ENCODE peak calls at places on chromosomes 4 and X, in nine cellular contexts. One of them, this sample, is unnamed.

GRCh38 chrX:115068896-115069295 is 51.5 kb upstream of the IL13RA2 start:
- DNase-seq in GM03348: no peak
- DNase-seq in DMS 273 treated with DMSO at 0.1 percent for 48 hours: no peak
- DNase-seq in T-helper 1 cell: no peak
- DNase-seq in fibroblast of mammary gland: no peak
- DNase-seq in kidney epithelial cell: no peak
- DNase-seq in activated B cell treated with CpG ODN at 0.5 μM for 24 hours: no peak
- DNase-seq in stimulated activated CD4-positive, alpha-beta T cell treated with anti-CD3 and anti-CD28 coated beads, Interleukin-15, amount 100 ng/mL, for 1 hour: no peak
- DNase-seq in NCI-H1417: no peak
- DNase-seq in this sample: no peak

GRCh38 chr4:130296448-130296847 is 1200.5 kb downstream of the C4orf33 start:
- DNase-seq in GM03348: no peak
- DNase-seq in activated B cell treated with CpG ODN at 0.5 μM for 24 hours: no peak
- DNase-seq in T-helper 1 cell: no peak
- DNase-seq in DMS 273 treated with DMSO at 0.1 percent for 48 hours: no peak
- DNase-seq in kidney epithelial cell: no peak
- DNase-seq in fibroblast of mammary gland: no peak
- DNase-seq in NCI-H1417: no peak
- DNase-seq in stimulated activated CD4-positive, alpha-beta T cell treated with anti-CD3 and anti-CD28 coated beads, Interleukin-15, amount 100 ng/mL, for 1 hour: no peak
- DNase-seq in this sample: no peak

GRCh38 chrX:75038925-75039324 is 113.7 kb upstream of the NEXMIF start:
- DNase-seq in DMS 273 treated with DMSO at 0.1 percent for 48 hours: no peak
- DNase-seq in NCI-H1417: peak
- DNase-seq in stimulated activated CD4-positive, alpha-beta T cell treated with anti-CD3 and anti-CD28 coated beads, Interleukin-15, amount 100 ng/mL, for 1 hour: no peak
- DNase-seq in GM03348: no peak
- DNase-seq in fibroblast of mammary gland: peak
- DNase-seq in kidney epithelial cell: no peak
- DNase-seq in activated B cell treated with CpG ODN at 0.5 μM for 24 hours: no peak
- DNase-seq in T-helper 1 cell: no peak
- DNase-seq in this sample: no peak

GRCh38 chr4:184268574-184269160 is 51.0 kb upstream of the ENPP6 start:
- DNase-seq in T-helper 1 cell: no peak
- DNase-seq in DMS 273 treated with DMSO at 0.1 percent for 48 hours: no peak
- DNase-seq in stimulated activated CD4-positive, alpha-beta T cell treated with anti-CD3 and anti-CD28 coated beads, Interleukin-15, amount 100 ng/mL, for 1 hour: no peak
- DNase-seq in activated B cell treated with CpG ODN at 0.5 μM for 24 hours: no peak
- DNase-seq in kidney epithelial cell: no peak
- DNase-seq in GM03348: no peak
- DNase-seq in NCI-H1417: peak
- DNase-seq in fibroblast of mammary gland: no peak
- DNase-seq in this sample: no peak

GRCh38 chrX:20388594-20388993 is 121.9 kb upstream of the RPS6KA3 start:
- DNase-seq in DMS 273 treated with DMSO at 0.1 percent for 48 hours: no peak
- DNase-seq in T-helper 1 cell: no peak
- DNase-seq in activated B cell treated with CpG ODN at 0.5 μM for 24 hours: no peak
- DNase-seq in GM03348: no peak
- DNase-seq in stimulated activated CD4-positive, alpha-beta T cell treated with anti-CD3 and anti-CD28 coated beads, Interleukin-15, amount 100 ng/mL, for 1 hour: no peak
- DNase-seq in NCI-H1417: no peak
- DNase-seq in kidney epithelial cell: no peak
- DNase-seq in fibroblast of mammary gland: no peak
- DNase-seq in this sample: no peak

GRCh38 chrX:26557691-26558321 is 341.8 kb downstream of the MAGEB5 start:
- DNase-seq in DMS 273 treated with DMSO at 0.1 percent for 48 hours: no peak
- DNase-seq in GM03348: no peak
- DNase-seq in NCI-H1417: no peak
- DNase-seq in T-helper 1 cell: no peak
- DNase-seq in kidney epithelial cell: no peak
- DNase-seq in stimulated activated CD4-positive, alpha-beta T cell treated with anti-CD3 and anti-CD28 coated beads, Interleukin-15, amount 100 ng/mL, for 1 hour: no peak
- DNase-seq in fibroblast of mammary gland: no peak
- DNase-seq in activated B cell treated with CpG ODN at 0.5 μM for 24 hours: no peak
- DNase-seq in this sample: no peak

GRCh38 chr4:183610613-183611012 is 48.4 kb downstream of the RWDD4 start:
- DNase-seq in kidney epithelial cell: no peak
- DNase-seq in activated B cell treated with CpG ODN at 0.5 μM for 24 hours: no peak
- DNase-seq in DMS 273 treated with DMSO at 0.1 percent for 48 hours: no peak
- DNase-seq in T-helper 1 cell: no peak
- DNase-seq in NCI-H1417: no peak
- DNase-seq in stimulated activated CD4-positive, alpha-beta T cell treated with anti-CD3 and anti-CD28 coated beads, Interleukin-15, amount 100 ng/mL, for 1 hour: no peak
- DNase-seq in GM03348: peak
- DNase-seq in fibroblast of mammary gland: peak
- DNase-seq in this sample: no peak

GRCh38 chr4:101555341-101555880 is 208.1 kb upstream of the PPP3CA start:
- DNase-seq in fibroblast of mammary gland: no peak
- DNase-seq in kidney epithelial cell: no peak
- DNase-seq in stimulated activated CD4-positive, alpha-beta T cell treated with anti-CD3 and anti-CD28 coated beads, Interleukin-15, amount 100 ng/mL, for 1 hour: no peak
- DNase-seq in DMS 273 treated with DMSO at 0.1 percent for 48 hours: no peak
- DNase-seq in GM03348: no peak
- DNase-seq in activated B cell treated with CpG ODN at 0.5 μM for 24 hours: no peak
- DNase-seq in T-helper 1 cell: no peak
- DNase-seq in NCI-H1417: no peak
- DNase-seq in this sample: no peak

GRCh38 chrX:39728025-39728424 is 369.7 kb downstream of the BCOR start:
- DNase-seq in T-helper 1 cell: no peak
- DNase-seq in stimulated activated CD4-positive, alpha-beta T cell treated with anti-CD3 and anti-CD28 coated beads, Interleukin-15, amount 100 ng/mL, for 1 hour: no peak
- DNase-seq in DMS 273 treated with DMSO at 0.1 percent for 48 hours: no peak
- DNase-seq in fibroblast of mammary gland: peak
- DNase-seq in NCI-H1417: no peak
- DNase-seq in GM03348: peak
- DNase-seq in kidney epithelial cell: no peak
- DNase-seq in activated B cell treated with CpG ODN at 0.5 μM for 24 hours: no peak
- DNase-seq in this sample: no peak

GRCh38 chrX:39464253-39464652 is 633.5 kb downstream of the BCOR start:
- DNase-seq in fibroblast of mammary gland: no peak
- DNase-seq in kidney epithelial cell: no peak
- DNase-seq in T-helper 1 cell: no peak
- DNase-seq in GM03348: no peak
- DNase-seq in NCI-H1417: no peak
- DNase-seq in stimulated activated CD4-positive, alpha-beta T cell treated with anti-CD3 and anti-CD28 coated beads, Interleukin-15, amount 100 ng/mL, for 1 hour: no peak
- DNase-seq in activated B cell treated with CpG ODN at 0.5 μM for 24 hours: no peak
- DNase-seq in DMS 273 treated with DMSO at 0.1 percent for 48 hours: no peak
- DNase-seq in this sample: no peak

GRCh38 chr4:110193822-110194761 is 4.3 kb downstream of the ELOVL6 start:
- DNase-seq in T-helper 1 cell: peak
- DNase-seq in DMS 273 treated with DMSO at 0.1 percent for 48 hours: peak
- DNase-seq in fibroblast of mammary gland: peak
- DNase-seq in GM03348: peak
- DNase-seq in activated B cell treated with CpG ODN at 0.5 μM for 24 hours: peak
- DNase-seq in NCI-H1417: peak
- DNase-seq in kidney epithelial cell: peak
- DNase-seq in stimulated activated CD4-positive, alpha-beta T cell treated with anti-CD3 and anti-CD28 coated beads, Interleukin-15, amount 100 ng/mL, for 1 hour: peak
- DNase-seq in this sample: peak

GRCh38 chrX:38041237-38041636 is 34.9 kb downstream of the SYTL5 start:
- DNase-seq in T-helper 1 cell: no peak
- DNase-seq in GM03348: no peak
- DNase-seq in kidney epithelial cell: no peak
- DNase-seq in fibroblast of mammary gland: no peak
- DNase-seq in activated B cell treated with CpG ODN at 0.5 μM for 24 hours: no peak
- DNase-seq in DMS 273 treated with DMSO at 0.1 percent for 48 hours: no peak
- DNase-seq in NCI-H1417: no peak
- DNase-seq in stimulated activated CD4-positive, alpha-beta T cell treated with anti-CD3 and anti-CD28 coated beads, Interleukin-15, amount 100 ng/mL, for 1 hour: no peak
- DNase-seq in this sample: no peak

GRCh38 chrX:39000802-39001201 is 199.5 kb downstream of the MID1IP1 start:
- DNase-seq in T-helper 1 cell: no peak
- DNase-seq in activated B cell treated with CpG ODN at 0.5 μM for 24 hours: no peak
- DNase-seq in GM03348: no peak
- DNase-seq in kidney epithelial cell: no peak
- DNase-seq in DMS 273 treated with DMSO at 0.1 percent for 48 hours: no peak
- DNase-seq in stimulated activated CD4-positive, alpha-beta T cell treated with anti-CD3 and anti-CD28 coated beads, Interleukin-15, amount 100 ng/mL, for 1 hour: no peak
- DNase-seq in NCI-H1417: peak
- DNase-seq in fibroblast of mammary gland: peak
- DNase-seq in this sample: no peak

GRCh38 chr4:140893939-140894338 is 137.8 kb upstream of the TBC1D9 start:
- DNase-seq in fibroblast of mammary gland: peak
- DNase-seq in NCI-H1417: no peak
- DNase-seq in activated B cell treated with CpG ODN at 0.5 μM for 24 hours: no peak
- DNase-seq in DMS 273 treated with DMSO at 0.1 percent for 48 hours: no peak
- DNase-seq in kidney epithelial cell: no peak
- DNase-seq in GM03348: peak
- DNase-seq in stimulated activated CD4-positive, alpha-beta T cell treated with anti-CD3 and anti-CD28 coated beads, Interleukin-15, amount 100 ng/mL, for 1 hour: no peak
- DNase-seq in T-helper 1 cell: no peak
- DNase-seq in this sample: no peak

GRCh38 chr4:146110847-146111485 is 64.6 kb upstream of the LSM6 start:
- DNase-seq in NCI-H1417: no peak
- DNase-seq in GM03348: no peak
- DNase-seq in fibroblast of mammary gland: no peak
- DNase-seq in stimulated activated CD4-positive, alpha-beta T cell treated with anti-CD3 and anti-CD28 coated beads, Interleukin-15, amount 100 ng/mL, for 1 hour: no peak
- DNase-seq in DMS 273 treated with DMSO at 0.1 percent for 48 hours: no peak
- DNase-seq in kidney epithelial cell: no peak
- DNase-seq in activated B cell treated with CpG ODN at 0.5 μM for 24 hours: no peak
- DNase-seq in T-helper 1 cell: no peak
- DNase-seq in this sample: no peak

GRCh38 chrX:54930291-54931049 is 9.8 kb downstream of the TRO start:
- DNase-seq in T-helper 1 cell: no peak
- DNase-seq in activated B cell treated with CpG ODN at 0.5 μM for 24 hours: no peak
- DNase-seq in GM03348: no peak
- DNase-seq in stimulated activated CD4-positive, alpha-beta T cell treated with anti-CD3 and anti-CD28 coated beads, Interleukin-15, amount 100 ng/mL, for 1 hour: no peak
- DNase-seq in DMS 273 treated with DMSO at 0.1 percent for 48 hours: no peak
- DNase-seq in kidney epithelial cell: no peak
- DNase-seq in fibroblast of mammary gland: no peak
- DNase-seq in NCI-H1417: no peak
- DNase-seq in this sample: no peak

GRCh38 chrX:5176766-5177165 is 1051.9 kb downstream of the NLGN4X start:
- DNase-seq in kidney epithelial cell: no peak
- DNase-seq in stimulated activated CD4-positive, alpha-beta T cell treated with anti-CD3 and anti-CD28 coated beads, Interleukin-15, amount 100 ng/mL, for 1 hour: no peak
- DNase-seq in GM03348: no peak
- DNase-seq in fibroblast of mammary gland: no peak
- DNase-seq in T-helper 1 cell: no peak
- DNase-seq in DMS 273 treated with DMSO at 0.1 percent for 48 hours: no peak
- DNase-seq in NCI-H1417: no peak
- DNase-seq in activated B cell treated with CpG ODN at 0.5 μM for 24 hours: no peak
- DNase-seq in this sample: no peak

GRCh38 chr4:144646523-144647094 is 653 bp downstream of the HHIP start:
- DNase-seq in fibroblast of mammary gland: no peak
- DNase-seq in stimulated activated CD4-positive, alpha-beta T cell treated with anti-CD3 and anti-CD28 coated beads, Interleukin-15, amount 100 ng/mL, for 1 hour: no peak
- DNase-seq in DMS 273 treated with DMSO at 0.1 percent for 48 hours: no peak
- DNase-seq in kidney epithelial cell: no peak
- DNase-seq in NCI-H1417: peak
- DNase-seq in T-helper 1 cell: no peak
- DNase-seq in GM03348: peak
- DNase-seq in activated B cell treated with CpG ODN at 0.5 μM for 24 hours: no peak
- DNase-seq in this sample: peak

GRCh38 chr4:165805406-165805805 is 67.6 kb upstream of the TLL1 start:
- DNase-seq in GM03348: no peak
- DNase-seq in stimulated activated CD4-positive, alpha-beta T cell treated with anti-CD3 and anti-CD28 coated beads, Interleukin-15, amount 100 ng/mL, for 1 hour: no peak
- DNase-seq in fibroblast of mammary gland: no peak
- DNase-seq in T-helper 1 cell: no peak
- DNase-seq in activated B cell treated with CpG ODN at 0.5 μM for 24 hours: no peak
- DNase-seq in kidney epithelial cell: no peak
- DNase-seq in DMS 273 treated with DMSO at 0.1 percent for 48 hours: no peak
- DNase-seq in NCI-H1417: no peak
- DNase-seq in this sample: no peak

GRCh38 chrX:112473654-112474053 is 206.1 kb downstream of the LHFPL1 start:
- DNase-seq in DMS 273 treated with DMSO at 0.1 percent for 48 hours: no peak
- DNase-seq in kidney epithelial cell: no peak
- DNase-seq in T-helper 1 cell: no peak
- DNase-seq in activated B cell treated with CpG ODN at 0.5 μM for 24 hours: no peak
- DNase-seq in GM03348: no peak
- DNase-seq in NCI-H1417: no peak
- DNase-seq in fibroblast of mammary gland: no peak
- DNase-seq in stimulated activated CD4-positive, alpha-beta T cell treated with anti-CD3 and anti-CD28 coated beads, Interleukin-15, amount 100 ng/mL, for 1 hour: no peak
- DNase-seq in this sample: no peak

GRCh38 chrX:54087661-54088060 is 43.4 kb upstream of the PHF8 start:
- DNase-seq in GM03348: no peak
- DNase-seq in activated B cell treated with CpG ODN at 0.5 μM for 24 hours: no peak
- DNase-seq in NCI-H1417: no peak
- DNase-seq in DMS 273 treated with DMSO at 0.1 percent for 48 hours: no peak
- DNase-seq in stimulated activated CD4-positive, alpha-beta T cell treated with anti-CD3 and anti-CD28 coated beads, Interleukin-15, amount 100 ng/mL, for 1 hour: no peak
- DNase-seq in fibroblast of mammary gland: peak
- DNase-seq in kidney epithelial cell: no peak
- DNase-seq in T-helper 1 cell: no peak
- DNase-seq in this sample: no peak

GRCh38 chrX:19689170-19689814 is 174.0 kb upstream of the MAP3K15 start:
- DNase-seq in GM03348: no peak
- DNase-seq in T-helper 1 cell: no peak
- DNase-seq in stimulated activated CD4-positive, alpha-beta T cell treated with anti-CD3 and anti-CD28 coated beads, Interleukin-15, amount 100 ng/mL, for 1 hour: no peak
- DNase-seq in kidney epithelial cell: no peak
- DNase-seq in activated B cell treated with CpG ODN at 0.5 μM for 24 hours: no peak
- DNase-seq in NCI-H1417: no peak
- DNase-seq in fibroblast of mammary gland: no peak
- DNase-seq in DMS 273 treated with DMSO at 0.1 percent for 48 hours: no peak
- DNase-seq in this sample: no peak

GRCh38 chrX:17531500-17531899 is 156.5 kb downstream of the NHS start:
- DNase-seq in GM03348: no peak
- DNase-seq in fibroblast of mammary gland: no peak
- DNase-seq in T-helper 1 cell: no peak
- DNase-seq in DMS 273 treated with DMSO at 0.1 percent for 48 hours: no peak
- DNase-seq in stimulated activated CD4-positive, alpha-beta T cell treated with anti-CD3 and anti-CD28 coated beads, Interleukin-15, amount 100 ng/mL, for 1 hour: no peak
- DNase-seq in kidney epithelial cell: no peak
- DNase-seq in activated B cell treated with CpG ODN at 0.5 μM for 24 hours: no peak
- DNase-seq in NCI-H1417: no peak
- DNase-seq in this sample: no peak

GRCh38 chr4:98631506-98631905 is 26.9 kb downstream of the TSPAN5 start:
- DNase-seq in stimulated activated CD4-positive, alpha-beta T cell treated with anti-CD3 and anti-CD28 coated beads, Interleukin-15, amount 100 ng/mL, for 1 hour: no peak
- DNase-seq in activated B cell treated with CpG ODN at 0.5 μM for 24 hours: no peak
- DNase-seq in fibroblast of mammary gland: no peak
- DNase-seq in T-helper 1 cell: no peak
- DNase-seq in DMS 273 treated with DMSO at 0.1 percent for 48 hours: no peak
- DNase-seq in NCI-H1417: no peak
- DNase-seq in kidney epithelial cell: no peak
- DNase-seq in GM03348: no peak
- DNase-seq in this sample: no peak

GRCh38 chr4:98939446-98939845 is 10.5 kb upstream of the EIF4E start:
- DNase-seq in fibroblast of mammary gland: no peak
- DNase-seq in T-helper 1 cell: no peak
- DNase-seq in NCI-H1417: no peak
- DNase-seq in DMS 273 treated with DMSO at 0.1 percent for 48 hours: no peak
- DNase-seq in activated B cell treated with CpG ODN at 0.5 μM for 24 hours: no peak
- DNase-seq in GM03348: no peak
- DNase-seq in kidney epithelial cell: no peak
- DNase-seq in stimulated activated CD4-positive, alpha-beta T cell treated with anti-CD3 and anti-CD28 coated beads, Interleukin-15, amount 100 ng/mL, for 1 hour: no peak
- DNase-seq in this sample: no peak

GRCh38 chrX:41672643-41673042 is 16.1 kb upstream of the GPR34 start:
- DNase-seq in fibroblast of mammary gland: no peak
- DNase-seq in DMS 273 treated with DMSO at 0.1 percent for 48 hours: no peak
- DNase-seq in kidney epithelial cell: no peak
- DNase-seq in stimulated activated CD4-positive, alpha-beta T cell treated with anti-CD3 and anti-CD28 coated beads, Interleukin-15, amount 100 ng/mL, for 1 hour: no peak
- DNase-seq in activated B cell treated with CpG ODN at 0.5 μM for 24 hours: no peak
- DNase-seq in NCI-H1417: no peak
- DNase-seq in GM03348: no peak
- DNase-seq in T-helper 1 cell: no peak
- DNase-seq in this sample: no peak

GRCh38 chr4:53459548-53459947 is 82.1 kb downstream of the FIP1L1 start:
- DNase-seq in stimulated activated CD4-positive, alpha-beta T cell treated with anti-CD3 and anti-CD28 coated beads, Interleukin-15, amount 100 ng/mL, for 1 hour: no peak
- DNase-seq in kidney epithelial cell: peak
- DNase-seq in fibroblast of mammary gland: peak
- DNase-seq in GM03348: peak
- DNase-seq in activated B cell treated with CpG ODN at 0.5 μM for 24 hours: no peak
- DNase-seq in NCI-H1417: peak
- DNase-seq in T-helper 1 cell: no peak
- DNase-seq in DMS 273 treated with DMSO at 0.1 percent for 48 hours: no peak
- DNase-seq in this sample: peak

GRCh38 chrX:30212172-30212571 is 3.2 kb upstream of the MAGEB2 start:
- DNase-seq in activated B cell treated with CpG ODN at 0.5 μM for 24 hours: no peak
- DNase-seq in kidney epithelial cell: no peak
- DNase-seq in T-helper 1 cell: no peak
- DNase-seq in NCI-H1417: no peak
- DNase-seq in DMS 273 treated with DMSO at 0.1 percent for 48 hours: no peak
- DNase-seq in GM03348: no peak
- DNase-seq in stimulated activated CD4-positive, alpha-beta T cell treated with anti-CD3 and anti-CD28 coated beads, Interleukin-15, amount 100 ng/mL, for 1 hour: no peak
- DNase-seq in fibroblast of mammary gland: no peak
- DNase-seq in this sample: no peak

GRCh38 chrX:108270739-108271396 is 167.4 kb downstream of the COL4A6 start:
- DNase-seq in kidney epithelial cell: peak
- DNase-seq in T-helper 1 cell: no peak
- DNase-seq in activated B cell treated with CpG ODN at 0.5 μM for 24 hours: no peak
- DNase-seq in stimulated activated CD4-positive, alpha-beta T cell treated with anti-CD3 and anti-CD28 coated beads, Interleukin-15, amount 100 ng/mL, for 1 hour: no peak
- DNase-seq in DMS 273 treated with DMSO at 0.1 percent for 48 hours: no peak
- DNase-seq in GM03348: no peak
- DNase-seq in fibroblast of mammary gland: peak
- DNase-seq in NCI-H1417: no peak
- DNase-seq in this sample: no peak

GRCh38 chrX:109826954-109827708 is 94.1 kb upstream of the ACSL4 start:
- DNase-seq in DMS 273 treated with DMSO at 0.1 percent for 48 hours: no peak
- DNase-seq in GM03348: peak
- DNase-seq in NCI-H1417: no peak
- DNase-seq in T-helper 1 cell: no peak
- DNase-seq in fibroblast of mammary gland: peak
- DNase-seq in activated B cell treated with CpG ODN at 0.5 μM for 24 hours: no peak
- DNase-seq in kidney epithelial cell: peak
- DNase-seq in stimulated activated CD4-positive, alpha-beta T cell treated with anti-CD3 and anti-CD28 coated beads, Interleukin-15, amount 100 ng/mL, for 1 hour: no peak
- DNase-seq in this sample: no peak

GRCh38 chr4:102036016-102036415 is 245.5 kb downstream of the BANK1 start:
- DNase-seq in DMS 273 treated with DMSO at 0.1 percent for 48 hours: no peak
- DNase-seq in stimulated activated CD4-positive, alpha-beta T cell treated with anti-CD3 and anti-CD28 coated beads, Interleukin-15, amount 100 ng/mL, for 1 hour: no peak
- DNase-seq in T-helper 1 cell: no peak
- DNase-seq in NCI-H1417: no peak
- DNase-seq in kidney epithelial cell: no peak
- DNase-seq in GM03348: no peak
- DNase-seq in fibroblast of mammary gland: no peak
- DNase-seq in activated B cell treated with CpG ODN at 0.5 μM for 24 hours: no peak
- DNase-seq in this sample: no peak